ENCODE peak calls at places on chromosomes 6 and 20, in seven cellular contexts. D is KBM-7; N is stimulated activated effector memory CD8-positive, alpha-beta T cell treated with anti-CD3 and anti-CD28 coated beads, Interleukin-12 subunit alpha, Interleukin-12 subunit beta, amount 100 ng/mL, for 72 hours; U is small intestine; Y is stimulated activated naive CD4-positive, alpha-beta T cell; E is CD8-positive, alpha-beta T cell; G is neural progenitor cell. V is an unnamed sample.

GRCh38 chr6:169971171-169971861 is 219.9 kb downstream of the ERMARD start:
- DNase-seq in D (no peak), N (no peak), U (no peak), Y (no peak), E (no peak), G (no peak), V (no peak)

GRCh38 chr6:158603261-158604047 is 41.1 kb downstream of the DYNLT1 start:
- DNase-seq in D (no peak), N (no peak), U (peak; percentile 56), Y (no peak), E (no peak), G (no peak), V (no peak)

GRCh38 chr6:22392711-22393110 is 95.9 kb upstream of the PRL start:
- DNase-seq in D (no peak), N (no peak), U (no peak), Y (no peak), E (no peak), G (no peak), V (no peak)

GRCh38 chr6:73017473-73017872 is 207.8 kb downstream of the KHDC1L start:
- DNase-seq in D (no peak), N (no peak), U (no peak), Y (no peak), E (no peak), G (no peak), V (no peak)

GRCh38 chr20:22333885-22334545 is 250.4 kb downstream of the FOXA2 start:
- DNase-seq in D (peak; percentile 63), N (no peak), U (peak; percentile 51), Y (no peak), E (no peak), G (peak; percentile 83), V (peak; percentile 3)

GRCh38 chr20:34232494-34233087 is 8.6 kb upstream of the ASIP start:
- DNase-seq in D (no peak), N (no peak), U (no peak), Y (no peak), E (no peak), G (no peak), V (no peak)

GRCh38 chr6:168370310-168370991 is 50.9 kb upstream of the DACT2 start:
- DNase-seq in D (peak; percentile 66), N (peak; percentile 80), U (peak; percentile 63), Y (no peak), E (peak; percentile 19), G (peak; percentile 84), V (peak; percentile 65)

GRCh38 chr6:7730411-7730810 is 4.5 kb downstream of the BMP6 start:
- DNase-seq in D (no peak), N (no peak), U (no peak), Y (no peak), E (no peak), G (no peak), V (no peak)

GRCh38 chr20:51860015-51860882 is 57.9 kb upstream of the SALL4 start:
- DNase-seq in D (no peak), N (no peak), U (peak; percentile 85), Y (no peak), E (no peak), G (no peak), V (no peak)

GRCh38 chr20:36975085-36975829 is 23.7 kb upstream of the SAMHD1 start:
- DNase-seq in D (no peak), N (no peak), U (peak; percentile 55), Y (peak; percentile 68), E (peak; percentile 21), G (no peak), V (peak; percentile 15)

GRCh38 chr6:106749611-106750010 is 120.2 kb downstream of the QRSL1 start:
- DNase-seq in D (no peak), N (no peak), U (no peak), Y (no peak), E (no peak), G (no peak), V (no peak)

GRCh38 chr6:118509009-118509617 is 39.0 kb upstream of the PLN start:
- DNase-seq in D (peak; percentile 5), N (no peak), U (peak; percentile 10), Y (no peak), E (no peak), G (peak; percentile 25), V (no peak)

GRCh38 chr6:118712955-118713354 is 61.6 kb upstream of the CEP85L start:
- DNase-seq in D (no peak), N (no peak), U (no peak), Y (no peak), E (no peak), G (no peak), V (no peak)

GRCh38 chr6:161044335-161044734 is 52.8 kb downstream of the MAP3K4 start:
- DNase-seq in D (no peak), N (no peak), U (no peak), Y (no peak), E (no peak), G (no peak), V (no peak)

GRCh38 chr20:34546751-34547181 is 11.8 kb upstream of the MAP1LC3A start:
- DNase-seq in D (no peak), N (no peak), U (peak; percentile 81), Y (no peak), E (no peak), G (no peak), V (no peak)

GRCh38 chr6:87104657-87105056 is 9.8 kb upstream of the CGA start:
- DNase-seq in D (no peak), N (no peak), U (no peak), Y (no peak), E (no peak), G (no peak), V (no peak)

GRCh38 chr6:111482236-111482958 is 621 bp downstream of the REV3L start:
- DNase-seq in D (peak; percentile 67), N (peak; percentile 81), U (peak; percentile 46), Y (peak; percentile 56), E (peak; percentile 12), G (peak; percentile 59), V (peak; percentile 35)

GRCh38 chr20:53949319-53949839 is 121.0 kb downstream of the BCAS1 start:
- DNase-seq in D (peak; percentile 71), N (peak; percentile 76), U (peak; percentile 55), Y (peak; percentile 65), E (peak; percentile 55), G (no peak), V (peak; percentile 58)

V was measured in stimulated activated CD4-positive, alpha-beta T cell treated with anti-CD3 and anti-CD28 coated beads, Interleukin-1b, Interleukin-23, amount 100 ng/mL, for 4 hours.